ENCODE peak calls at places on chromosome 20, in four cellular contexts. One of them, this sample, is unnamed.

GRCh38 chr20:10225439-10226080 is 6.9 kb downstream of the SNAP25 start:
- DNase-seq in K562: peak; percentile 10
- DNase-seq in fibroblast of the aortic adventitia: no peak
- DNase-seq in gastrocnemius medialis: no peak
- DNase-seq in this sample: no peak

GRCh38 chr20:36334281-36335075 is 28.3 kb downstream of the DLGAP4 start:
- DNase-seq in fibroblast of the aortic adventitia: no peak
- DNase-seq in K562: no peak
- DNase-seq in gastrocnemius medialis: no peak
- DNase-seq in this sample: no peak

GRCh38 chr20:36885355-36885754 is 9.4 kb downstream of the TLDC2 start:
- DNase-seq in K562: peak; percentile 73
- DNase-seq in fibroblast of the aortic adventitia: no peak
- DNase-seq in gastrocnemius medialis: no peak
- DNase-seq in this sample: no peak

GRCh38 chr20:37276494-37277252 is 12.8 kb upstream of the MANBAL start:
- DNase-seq in K562: no peak
- DNase-seq in gastrocnemius medialis: peak; percentile 63
- DNase-seq in fibroblast of the aortic adventitia: peak; percentile 86
- DNase-seq in this sample: no peak

GRCh38 chr20:48052492-48052870 is 267.2 kb upstream of the SULF2 start:
- DNase-seq in K562: no peak
- DNase-seq in gastrocnemius medialis: no peak
- DNase-seq in fibroblast of the aortic adventitia: peak; percentile 35
- DNase-seq in this sample: no peak

GRCh38 chr20:41524980-41525613 is 93.1 kb downstream of the CHD6 start:
- DNase-seq in fibroblast of the aortic adventitia: peak; percentile 45
- DNase-seq in K562: no peak
- DNase-seq in gastrocnemius medialis: no peak
- DNase-seq in this sample: no peak

GRCh38 chr20:12595841-12596240 is 412.9 kb upstream of the SPTLC3 start:
- DNase-seq in K562: no peak
- DNase-seq in fibroblast of the aortic adventitia: no peak
- DNase-seq in gastrocnemius medialis: no peak
- DNase-seq in this sample: no peak

GRCh38 chr20:36465109-36466080 is 75.9 kb upstream of the MYL9 start:
- DNase-seq in K562: peak; percentile 73
- DNase-seq in gastrocnemius medialis: peak; percentile 40
- DNase-seq in fibroblast of the aortic adventitia: peak; percentile 83
- DNase-seq in this sample: no peak

GRCh38 chr20:36644032-36644712 is 1.8 kb downstream of the SLA2 start:
- DNase-seq in gastrocnemius medialis: no peak
- DNase-seq in fibroblast of the aortic adventitia: no peak
- DNase-seq in K562: no peak
- DNase-seq in this sample: no peak

GRCh38 chr20:54608039-54608745 is 132.8 kb downstream of the DOK5 start:
- DNase-seq in fibroblast of the aortic adventitia: no peak
- DNase-seq in gastrocnemius medialis: no peak
- DNase-seq in K562: no peak
- DNase-seq in this sample: no peak

GRCh38 chr20:14830466-14830865 is 493.1 kb upstream of the FLRT3 start:
- DNase-seq in K562: no peak
- DNase-seq in gastrocnemius medialis: no peak
- DNase-seq in fibroblast of the aortic adventitia: no peak
- DNase-seq in this sample: no peak

GRCh38 chr20:39800548-39800947 is 838.4 kb downstream of the DHX35 start:
- DNase-seq in fibroblast of the aortic adventitia: peak; percentile 84
- DNase-seq in gastrocnemius medialis: peak; percentile 3
- DNase-seq in K562: no peak
- DNase-seq in this sample: peak; percentile 17

GRCh38 chr20:50797142-50797541 is 2.3 kb downstream of the BCAS4 start:
- DNase-seq in gastrocnemius medialis: no peak
- DNase-seq in K562: no peak
- DNase-seq in fibroblast of the aortic adventitia: no peak
- DNase-seq in this sample: no peak
- H3K4me3 ChIP-seq in gastrocnemius medialis: no peak overlapping the region
- H3K4me3 ChIP-seq in K562: no peak overlapping the region
- H3K4me3 ChIP-seq in fibroblast of the aortic adventitia: no peak overlapping the region
- H3K4me3 ChIP-seq in this sample: no peak overlapping the region

GRCh38 chr20:2470432-2471193 is at the start of gene SNRPB:
- DNase-seq in fibroblast of the aortic adventitia: peak; percentile 100
- DNase-seq in K562: peak; percentile 86
- DNase-seq in gastrocnemius medialis: peak; percentile 96
- DNase-seq in this sample: peak; percentile 97
- TF ChIP-seq CTCF in fibroblast of the aortic adventitia: no peak
- TF ChIP-seq CTCF in K562: no peak
- TF ChIP-seq CTCF in gastrocnemius medialis: no peak
- TF ChIP-seq CTCF in this sample: no peak

GRCh38 chr20:56628015-56628872 is 862 bp upstream of the TFAP2C start:
- DNase-seq in K562: no peak
- DNase-seq in fibroblast of the aortic adventitia: no peak
- DNase-seq in gastrocnemius medialis: no peak
- DNase-seq in this sample: no peak
- H3K4me3 ChIP-seq in K562: no peak overlapping the region
- H3K4me3 ChIP-seq in fibroblast of the aortic adventitia: no peak overlapping the region
- H3K4me3 ChIP-seq in gastrocnemius medialis: peak overlapping the region; percentile 46
- H3K4me3 ChIP-seq in this sample: peak overlapping the region; percentile 78

GRCh38 chr20:21129861-21130260 is 4.0 kb downstream of the KIZ start:
- DNase-seq in gastrocnemius medialis: no peak
- DNase-seq in K562: no peak
- DNase-seq in fibroblast of the aortic adventitia: no peak
- DNase-seq in this sample: no peak
- TF ChIP-seq CTCF in gastrocnemius medialis: no peak
- TF ChIP-seq CTCF in K562: no peak
- TF ChIP-seq CTCF in fibroblast of the aortic adventitia: no peak
- TF ChIP-seq CTCF in this sample: no peak

DNA sequence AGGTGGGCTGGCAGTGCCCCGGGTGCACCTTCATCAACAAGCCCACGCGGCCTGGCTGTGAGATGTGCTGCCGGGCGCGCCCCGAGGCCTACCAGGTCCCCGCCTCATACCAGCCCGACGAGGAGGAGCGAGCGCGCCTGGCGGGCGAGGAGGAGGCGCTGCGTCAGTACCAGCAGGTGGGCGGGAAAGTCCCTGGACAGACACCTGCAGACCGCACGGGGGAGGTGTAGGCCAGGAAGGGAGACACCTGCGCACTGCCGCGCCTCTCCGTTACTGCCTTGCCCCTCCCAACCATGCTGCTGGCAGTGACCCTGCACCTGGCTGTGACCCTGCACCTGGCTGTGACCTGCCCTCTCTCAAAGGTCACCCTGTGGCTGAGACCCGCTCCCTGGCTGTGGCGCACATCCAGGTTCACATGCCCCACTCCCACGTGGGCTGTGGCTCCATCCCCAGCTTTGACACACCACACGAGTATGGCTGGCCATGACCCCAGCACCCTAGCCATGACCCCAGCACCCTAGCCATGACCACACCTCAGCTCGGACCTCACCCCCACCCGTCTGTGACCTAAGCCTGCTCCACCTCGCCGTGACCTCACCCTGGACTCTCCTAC is 11.6 kb downstream of the RBCK1 start:
- DNase-seq in fibroblast of the aortic adventitia: no peak
- DNase-seq in K562: no peak
- DNase-seq in gastrocnemius medialis: no peak
- DNase-seq in this sample: no peak
- H3K4me3 ChIP-seq in fibroblast of the aortic adventitia: no peak overlapping the region
- H3K4me3 ChIP-seq in K562: no peak overlapping the region
- H3K4me3 ChIP-seq in gastrocnemius medialis: no peak overlapping the region
- H3K4me3 ChIP-seq in this sample: no peak overlapping the region

GRCh38 chr20:62535964-62536363 is 60.2 kb upstream of the GATA5 start:
- DNase-seq in fibroblast of the aortic adventitia: no peak
- DNase-seq in gastrocnemius medialis: peak; percentile 88
- DNase-seq in K562: no peak
- DNase-seq in this sample: no peak

GRCh38 chr20:62536731-62537401 is 61.1 kb upstream of the GATA5 start:
- DNase-seq in gastrocnemius medialis: peak; percentile 74
- DNase-seq in K562: no peak
- DNase-seq in fibroblast of the aortic adventitia: no peak
- DNase-seq in this sample: no peak

GRCh38 chr20:62539646-62540045 is 63.9 kb upstream of the GATA5 start:
- DNase-seq in fibroblast of the aortic adventitia: no peak
- DNase-seq in gastrocnemius medialis: peak; percentile 65
- DNase-seq in K562: no peak
- DNase-seq in this sample: no peak

GRCh38 chr20:62539208-62539607 is 63.4 kb upstream of the GATA5 start:
- DNase-seq in gastrocnemius medialis: no peak
- DNase-seq in fibroblast of the aortic adventitia: no peak
- DNase-seq in K562: no peak
- DNase-seq in this sample: no peak

GRCh38 chr20:62537649-62538292 is 62.0 kb upstream of the GATA5 start:
- DNase-seq in gastrocnemius medialis: no peak
- DNase-seq in fibroblast of the aortic adventitia: no peak
- DNase-seq in K562: peak; percentile 66
- DNase-seq in this sample: no peak
- TF ChIP-seq CTCF in gastrocnemius medialis: no peak
- TF ChIP-seq CTCF in fibroblast of the aortic adventitia: no peak
- TF ChIP-seq CTCF in K562: no peak
- TF ChIP-seq CTCF in this sample: no peak